ENCODE peak calls at places on chromosome 21, in five cellular contexts. C, I, S, Q and D are unnamed samples.
A peak's percentile ranks its signal among the peaks of the same experiment; 100 is the strongest.

GRCh38 chr21:33267250-33267649 is 1.1 kb downstream of the IL10RB start:
- DNase-seq in Q (no peak), I (no peak), C (no peak), S (no peak), D (no peak)

GRCh38 chr21:36188081-36188681 is 31.6 kb downstream of the DOP1B start:
- DNase-seq in I (no peak), Q (no peak), C (no peak), S (peak; percentile 90), D (peak; percentile 59)

GRCh38 chr21:39556176-39556575 is 56.6 kb upstream of the B3GALT5 start:
- DNase-seq in I (no peak), Q (peak; percentile 53), S (no peak), C (no peak), D (no peak)

GRCh38 chr21:37273911-37274690 is 7.0 kb upstream of the VPS26C start:
- DNase-seq in Q (no peak), C (no peak), S (no peak), I (no peak), D (no peak)

GRCh38 chr21:32771134-32771523 is 426 bp downstream of the PAXBP1 start:
- DNase-seq in I (peak; percentile 84), C (no peak), S (peak; percentile 58), Q (peak; percentile 80), D (peak; percentile 83)

GRCh38 chr21:27954806-27955205 is 987.9 kb upstream of the ADAMTS5 start:
- DNase-seq in C (no peak), I (no peak), S (no peak), Q (no peak), D (no peak)

GRCh38 chr21:31873275-31873695 is 465 bp downstream of the HUNK start:
- DNase-seq in Q (peak; percentile 88), I (no peak), S (no peak), C (peak; percentile 24), D (no peak)

GRCh38 chr21:36917487-36918158 is 48.8 kb downstream of the HLCS start:
- DNase-seq in I (no peak), Q (no peak), S (peak; percentile 40), C (no peak), D (no peak)

GRCh38 chr21:35508389-35508888 is 459.3 kb upstream of the RUNX1 start:
- DNase-seq in I (peak; percentile 79), C (no peak), S (peak; percentile 43), Q (no peak), D (peak; percentile 68)

GRCh38 chr21:36087362-36088138 is 17.7 kb downstream of the CBR1 start:
- DNase-seq in S (no peak), C (no peak), Q (no peak), I (no peak), D (no peak)

GRCh38 chr21:34807881-34808568 is 139.2 kb downstream of the CLIC6 start:
- DNase-seq in Q (no peak), S (peak; percentile 41), C (no peak), I (peak; percentile 85), D (no peak)

GRCh38 chr21:32468567-32469175 is 56.2 kb downstream of the EVA1C start:
- DNase-seq in Q (no peak), C (no peak), S (no peak), I (no peak), D (no peak)

GRCh38 chr21:15058718-15059316 is 6.0 kb downstream of the NRIP1 start:
- DNase-seq in I (no peak), Q (no peak), C (no peak), S (no peak), D (no peak)

GRCh38 chr21:38392722-38393121 is 105.6 kb downstream of the ERG start:
- DNase-seq in C (no peak), Q (no peak), I (no peak), S (no peak), D (no peak)

GRCh38 chr21:31282095-31282709 is 61.9 kb downstream of the TIAM1 start:
- DNase-seq in S (peak; percentile 37), Q (no peak), I (no peak), C (no peak), D (no peak)

GRCh38 chr21:31671146-31671716 is 11.7 kb downstream of the SOD1 start:
- DNase-seq in C (no peak), Q (no peak), I (no peak), S (no peak), D (no peak)

GRCh38 chr21:37087188-37087587 is 14.1 kb downstream of the TTC3 start:
- DNase-seq in S (no peak), C (no peak), I (no peak), Q (no peak), D (no peak)

GRCh38 chr21:34091607-34092006 is 18.2 kb downstream of the MRPS6 start:
- DNase-seq in S (no peak), I (no peak), Q (no peak), C (no peak), D (no peak)

GRCh38 chr21:36841866-36842265 is 124.6 kb downstream of the HLCS start:
- DNase-seq in Q (no peak), I (no peak), C (no peak), S (no peak), D (no peak)

GRCh38 chr21:30227633-30228404 is 11.9 kb upstream of the CLDN8 start:
- DNase-seq in C (no peak), I (no peak), S (no peak), Q (no peak), D (no peak)

GRCh38 chr21:38984568-38984967 is 178.8 kb downstream of the ETS2 start:
- DNase-seq in Q (peak; percentile 47), I (no peak), C (no peak), S (no peak), D (no peak)

GRCh38 chr21:32925098-32925497 is 100.6 kb upstream of the OLIG2 start:
- DNase-seq in C (no peak), S (no peak), I (no peak), Q (no peak), D (no peak)

GRCh38 chr21:33136898-33137502 is 67.1 kb downstream of the OLIG1 start:
- DNase-seq in S (no peak), I (no peak), C (no peak), Q (no peak), D (no peak)

GRCh38 chr21:16069713-16070112 is 339.9 kb downstream of the USP25 start:
- DNase-seq in S (no peak), C (no peak), I (no peak), Q (no peak), D (no peak)
- H3K4me3 ChIP-seq in S (no peak overlapping the region), C (no peak overlapping the region), I (no peak overlapping the region), Q (no peak overlapping the region), D (peak overlapping the region; percentile 42)

GRCh38 chr21:19507682-19508260 is 1104.2 kb upstream of the TMPRSS15 start:
- DNase-seq in C (no peak), S (no peak), Q (peak; percentile 20), I (no peak), D (no peak)
- TF ChIP-seq CTCF in C (no peak), S (peak; percentile 21), Q (peak; percentile 34), I (no peak), D (no peak)

GRCh38 chr21:25428537-25428936 is 178.7 kb downstream of the MRPL39 start:
- DNase-seq in Q (no peak), C (no peak), I (no peak), S (no peak), D (no peak)
- TF ChIP-seq EP300 in Q (no peak), C (no peak), I (no peak), S (no peak), D (no peak)

DNA sequence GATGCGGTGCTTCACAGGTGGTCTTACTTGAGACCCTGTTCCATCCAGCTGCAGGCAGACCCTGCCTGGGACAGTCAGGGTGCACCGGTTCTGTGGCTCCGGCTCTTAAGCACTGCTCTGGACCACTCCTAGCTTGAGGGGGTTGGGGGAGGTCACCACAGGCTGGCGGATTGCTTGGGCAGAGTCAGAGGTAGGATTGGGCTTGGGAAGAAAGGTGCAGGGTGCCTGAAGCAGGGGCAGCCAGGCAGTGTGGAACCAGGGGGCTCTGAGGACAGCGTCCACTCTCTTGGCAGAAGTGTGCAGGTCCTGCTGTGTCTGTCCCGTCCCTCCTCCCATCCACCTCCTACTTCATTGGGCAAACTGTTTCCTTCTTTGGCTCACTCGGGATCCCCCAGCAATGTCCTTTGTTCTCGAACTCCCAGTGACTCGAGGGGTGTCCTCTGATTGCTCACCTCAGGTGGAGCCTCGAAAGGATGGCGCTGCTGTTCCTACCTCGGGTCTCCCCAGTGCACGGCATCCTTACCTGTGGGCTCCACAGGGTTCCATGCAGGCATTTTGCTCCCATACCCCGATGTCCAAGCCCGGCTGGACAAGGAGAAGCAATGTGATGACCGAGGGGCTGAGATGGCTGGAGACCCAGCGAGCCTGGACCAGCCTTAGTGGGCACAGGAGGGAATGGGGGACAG is 1.8 kb downstream of the PDXK start:
- DNase-seq in I (no peak), Q (no peak), C (no peak), S (no peak), D (no peak)
- H3K4me3 ChIP-seq in I (peak overlapping the region; percentile 70), Q (peak overlapping the region; percentile 95), C (peak overlapping the region; percentile 67), S (peak overlapping the region; percentile 85), D (peak overlapping the region; percentile 86)

DNA sequence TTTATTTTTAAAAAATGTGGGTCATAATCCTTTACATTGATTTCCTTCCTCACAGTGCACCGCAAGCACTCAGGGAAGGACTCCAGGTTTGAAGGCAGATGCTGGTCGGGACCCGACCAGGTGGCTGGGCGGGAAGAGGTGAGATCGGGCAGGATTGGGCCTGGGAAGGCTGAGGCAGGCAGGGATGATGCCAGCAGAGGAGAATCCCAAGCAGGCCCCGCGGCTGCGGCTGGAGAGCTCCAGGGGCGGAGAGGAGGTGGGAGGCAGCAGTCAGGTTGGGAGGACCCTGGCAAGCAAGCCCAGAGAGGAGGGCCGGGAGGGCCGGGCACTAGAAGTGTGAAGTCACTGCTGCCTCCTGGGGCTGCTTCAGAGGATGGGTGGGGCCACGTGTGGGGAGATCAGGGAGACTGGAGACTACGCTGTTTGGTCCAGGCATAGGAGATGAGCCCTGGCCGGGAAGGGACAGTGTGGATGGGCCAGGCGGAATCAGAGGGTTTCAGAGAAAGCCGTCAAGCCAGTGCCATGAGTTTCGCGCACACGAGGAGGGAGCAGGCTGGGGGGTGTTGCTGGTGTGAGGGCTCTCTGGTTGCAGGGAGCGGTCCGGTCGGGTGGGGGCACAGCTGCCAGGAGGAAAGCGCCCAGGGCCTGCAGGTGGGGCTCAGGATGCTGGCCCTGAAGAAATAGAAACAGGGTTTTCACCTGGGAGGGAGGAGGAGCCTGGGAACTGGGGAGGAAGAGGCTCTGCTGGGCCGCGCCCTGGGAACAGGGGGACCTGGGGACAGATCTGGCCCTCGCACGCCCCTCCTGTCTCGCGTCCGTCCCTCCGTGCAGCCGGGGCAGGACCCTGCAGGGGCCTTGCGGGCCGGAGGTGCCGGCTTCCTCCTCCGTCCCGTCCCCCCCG is 890 bp upstream of the COL18A1 start:
- DNase-seq in I (peak; percentile 89), C (peak; percentile 79), Q (no peak), S (no peak), D (no peak)
- TF ChIP-seq CTCF in I (no peak), C (no peak), Q (no peak), S (no peak), D (no peak)

GRCh38 chr21:29208666-29209059 is 78.2 kb downstream of the MAP3K7CL start:
- DNase-seq in I (no peak), Q (no peak), C (no peak), S (no peak), D (no peak)
- TF ChIP-seq EP300 in I (no peak), Q (peak; percentile 66), C (no peak), S (no peak), D (no peak)

DNA sequence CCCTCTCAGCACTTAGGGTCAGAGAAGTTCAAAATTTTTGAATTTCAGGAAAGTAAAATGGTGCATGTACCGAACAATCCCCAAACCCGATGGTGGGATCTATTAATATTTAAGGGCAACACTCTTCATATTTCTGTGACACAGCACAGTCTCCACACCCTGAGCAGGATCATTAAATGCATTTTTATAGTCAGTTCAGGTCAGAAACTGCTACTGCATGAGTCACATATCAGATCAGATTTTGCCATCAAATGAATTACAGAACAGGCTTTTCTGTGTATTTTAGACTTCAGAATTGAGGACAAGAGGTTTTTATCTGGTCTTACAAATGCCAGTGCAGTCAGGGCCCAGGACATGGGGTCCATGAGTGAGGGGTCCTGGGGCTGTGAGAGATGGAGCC is 79.2 kb downstream of the RIPK4 start:
- DNase-seq in C (no peak), S (no peak), Q (no peak), I (no peak), D (no peak)
- H3K4me3 ChIP-seq in C (no peak overlapping the region), S (no peak overlapping the region), Q (no peak overlapping the region), I (no peak overlapping the region), D (no peak overlapping the region)